ENCODE peak calls at places on chromosomes 13 and 19, in five cellular contexts. X is KG1, Y is C1 segment of cervical spinal cord, E is ACHN, R is iPS DF 6.9. G is an unnamed sample.

GRCh38 chr19:15112385-15112784 is 5.2 kb downstream of the SYDE1 start:
- DNase-seq in X (no peak), Y (no peak), E (no peak), R (no peak), G (no peak)

GRCh38 chr13:20360041-20360491 is 127.9 kb upstream of the GJB6 start:
- DNase-seq in X (no peak), Y (no peak), E (no peak), R (no peak), G (peak; percentile 17)

GRCh38 chr19:13718733-13719132 is 45.6 kb upstream of the MRI1 start:
- DNase-seq in X (no peak), Y (peak; percentile 8), E (peak; percentile 54), R (peak; percentile 31), G (peak; percentile 5)

GRCh38 chr19:55080915-55081772 is 5.5 kb downstream of the EPS8L1 start:
- DNase-seq in X (peak; percentile 74), Y (peak; percentile 27), E (no peak), R (no peak), G (no peak)

GRCh38 chr19:47704024-47704423 is 9.2 kb upstream of the EHD2 start:
- DNase-seq in X (no peak), Y (no peak), E (no peak), R (no peak), G (no peak)

GRCh38 chr13:51785592-51786424 is 18.2 kb downstream of the DHRS12 start:
- DNase-seq in X (no peak), Y (no peak), E (no peak), R (no peak), G (no peak)

GRCh38 chr13:113783482-113783881 is 24.5 kb downstream of the TMEM255B start:
- DNase-seq in X (no peak), Y (no peak), E (no peak), R (no peak), G (no peak)

GRCh38 chr19:7942981-7943443 is 454 bp downstream of the TIMM44 start:
- DNase-seq in X (no peak), Y (no peak), E (peak; percentile 22), R (no peak), G (no peak)

GRCh38 chr19:51259348-51260245 is 8.7 kb downstream of the SIGLECL1 start:
- DNase-seq in X (peak; percentile 69), Y (no peak), E (peak; percentile 25), R (peak; percentile 27), G (peak; percentile 28)

GRCh38 chr13:72437458-72437857 is 290.0 kb downstream of the MZT1 start:
- DNase-seq in X (no peak), Y (no peak), E (no peak), R (no peak), G (peak; percentile 70)

GRCh38 chr13:67474114-67474513 is 244.0 kb upstream of the PCDH9 start:
- DNase-seq in X (no peak), Y (no peak), E (no peak), R (no peak), G (no peak)

GRCh38 chr13:46345866-46346265 is 41.2 kb downstream of the RUBCNL start:
- DNase-seq in X (no peak), Y (no peak), E (no peak), R (no peak), G (no peak)

GRCh38 chr19:11560404-11560988 is 1.5 kb upstream of the ELOF1 start:
- DNase-seq in X (peak; percentile 43), Y (no peak), E (peak; percentile 58), R (no peak), G (peak; percentile 60)

GRCh38 chr19:48676887-48677286 is 4.1 kb upstream of the NTN5 start:
- DNase-seq in X (no peak), Y (no peak), E (no peak), R (no peak), G (no peak)

GRCh38 chr13:93714171-93714570 is 487.6 kb downstream of the GPC6 start:
- DNase-seq in X (no peak), Y (no peak), E (no peak), R (no peak), G (no peak)

GRCh38 chr19:47540748-47541147 is 25.9 kb upstream of the NAPA start:
- DNase-seq in X (no peak), Y (no peak), E (no peak), R (no peak), G (no peak)

GRCh38 chr19:48499352-48500090 is 12.1 kb downstream of the LMTK3 start:
- DNase-seq in X (no peak), Y (no peak), E (no peak), R (no peak), G (no peak)

GRCh38 chr13:35566340-35566739 is 89.9 kb upstream of the MAB21L1 start:
- DNase-seq in X (peak; percentile 44), Y (no peak), E (no peak), R (no peak), G (no peak)

GRCh38 chr13:41706189-41706588 is 248.8 kb downstream of the RGCC start:
- DNase-seq in X (no peak), Y (no peak), E (no peak), R (no peak), G (no peak)

GRCh38 chr19:29942404-29943261 is 594 bp downstream of the URI1 start:
- DNase-seq in X (peak; percentile 15), Y (peak; percentile 76), E (peak; percentile 48), R (no peak), G (no peak)

GRCh38 chr19:6233051-6233826 is 46.5 kb downstream of the MLLT1 start:
- DNase-seq in X (no peak), Y (no peak), E (no peak), R (no peak), G (no peak)

GRCh38 chr13:37295046-37295445 is 189.6 kb upstream of the CSNK1A1L start:
- DNase-seq in X (no peak), Y (no peak), E (no peak), R (no peak), G (no peak)

GRCh38 chr13:45209229-45209628 is 8.4 kb upstream of the KCTD4 start:
- DNase-seq in X (no peak), Y (no peak), E (no peak), R (no peak), G (no peak)

GRCh38 chr13:113618455-113618854 is 33.9 kb downstream of the TFDP1 start:
- DNase-seq in X (no peak), Y (no peak), E (no peak), R (no peak), G (no peak)

GRCh38 chr19:45117167-45117594 is 24.2 kb downstream of the PPP1R37 start:
- DNase-seq in X (peak; percentile 46), Y (no peak), E (no peak), R (no peak), G (no peak)

GRCh38 chr19:33197591-33198000 is 3.5 kb downstream of the LRP3 start:
- DNase-seq in X (no peak), Y (no peak), E (no peak), R (no peak), G (no peak)

GRCh38 chr13:23323946-23324709 is 109.4 kb downstream of the SACS start:
- DNase-seq in X (no peak), Y (no peak), E (no peak), R (no peak), G (no peak)

GRCh38 chr13:40697711-40698110 is 31.3 kb upstream of the FOXO1 start:
- DNase-seq in X (no peak), Y (no peak), E (no peak), R (no peak), G (no peak)

GRCh38 chr13:97068964-97069815 is 74.9 kb upstream of the OXGR1 start:
- DNase-seq in X (no peak), Y (no peak), E (no peak), R (no peak), G (no peak)

GRCh38 chr19:33808399-33808798 is 11.7 kb downstream of the KCTD15 start:
- DNase-seq in X (no peak), Y (no peak), E (no peak), R (no peak), G (no peak)

GRCh38 chr13:30133976-30134375 is 173.4 kb downstream of the KATNAL1 start:
- DNase-seq in X (no peak), Y (no peak), E (no peak), R (no peak), G (no peak)

GRCh38 chr19:2494447-2495129 is 18.7 kb downstream of the GADD45B start:
- DNase-seq in X (peak; percentile 25), Y (peak; percentile 49), E (peak; percentile 73), R (no peak), G (peak; percentile 37)

GRCh38 chr13:42396501-42396900 is 124.5 kb downstream of the AKAP11 start:
- DNase-seq in X (no peak), Y (no peak), E (no peak), R (no peak), G (no peak)

GRCh38 chr19:33368074-33368864 is 5.2 kb upstream of the CEBPG start:
- DNase-seq in X (no peak), Y (no peak), E (peak; percentile 26), R (no peak), G (no peak)

GRCh38 chr13:49343731-49344130 is 96.0 kb downstream of the CDADC1 start:
- DNase-seq in X (no peak), Y (no peak), E (no peak), R (no peak), G (no peak)

GRCh38 chr19:12665281-12665573 is 1.3 kb downstream of the MAN2B1 start:
- DNase-seq in X (peak; percentile 82), Y (peak; percentile 19), E (no peak), R (no peak), G (no peak)

GRCh38 chr13:113361406-113361805 is 2.5 kb downstream of the GRTP1 start:
- DNase-seq in X (no peak), Y (no peak), E (no peak), R (no peak), G (no peak)

GRCh38 chr19:2167896-2168618 is 4.3 kb downstream of the DOT1L start:
- DNase-seq in X (peak; percentile 66), Y (peak; percentile 39), E (peak; percentile 14), R (no peak), G (no peak)